ENCODE peak calls at places on chromosomes 13 and 19, in nine cellular contexts. L, R, U, H, A, C, D, X and I are unnamed samples. For H3K4me1, the result is how much of the 10 kb centered on the place peaks cover.

GRCh38 chr13:112990783-112991182 is 21.8 kb downstream of the MCF2L start:
- DNase-seq in L (peak), R (peak), U (no peak), H (no peak), A (no peak), C (no peak), D (no peak), X (peak), I (no peak)

GRCh38 chr13:113581871-113582270 is 2.7 kb upstream of the TFDP1 start:
- DNase-seq in L (peak), R (no peak), U (no peak), H (no peak), A (no peak), C (no peak), D (no peak), X (peak), I (no peak)

GRCh38 chr19:17327654-17328516 is 6.8 kb downstream of the ANO8 start:
- DNase-seq in L (peak), R (peak), U (no peak), H (no peak), A (peak), C (no peak), D (peak), X (peak), I (no peak)

GRCh38 chr13:93193682-93194081 is 32.9 kb upstream of the GPC6 start:
- DNase-seq in L (no peak), R (no peak), U (no peak), H (no peak), A (no peak), C (no peak), D (no peak), X (no peak), I (no peak)

GRCh38 chr13:106083620-106084350 is 451.7 kb downstream of the EFNB2 start:
- DNase-seq in L (peak), R (no peak), U (no peak), H (no peak), A (no peak), C (no peak), D (no peak), X (peak), I (no peak)

GRCh38 chr13:50267917-50268316 is 252.7 kb downstream of the KCNRG start:
- DNase-seq in L (peak), R (no peak), U (no peak), H (no peak), A (no peak), C (no peak), D (no peak), X (no peak), I (no peak)

GRCh38 chr19:23774156-23774971 is 15.7 kb upstream of the ZNF681 start:
- DNase-seq in L (no peak), R (no peak), U (no peak), H (no peak), A (no peak), C (no peak), D (no peak), X (no peak), I (no peak)

GRCh38 chr13:73335226-73335625 is 276.4 kb downstream of the KLF5 start:
- DNase-seq in L (no peak), R (no peak), U (no peak), H (no peak), A (no peak), C (no peak), D (no peak), X (no peak), I (no peak)

GRCh38 chr13:65841156-65841555 is 1389.0 kb downstream of the PCDH9 start:
- DNase-seq in L (no peak), R (no peak), U (no peak), H (no peak), A (no peak), C (no peak), D (no peak), X (no peak), I (no peak)

GRCh38 chr13:25803626-25804025 is 248.2 kb downstream of the SHISA2 start:
- DNase-seq in L (no peak), R (no peak), U (no peak), H (no peak), A (no peak), C (no peak), D (no peak), X (no peak), I (no peak)

GRCh38 chr13:35882722-35883497 is 248.3 kb downstream of the DCLK1 start:
- DNase-seq in L (no peak), R (no peak), U (no peak), H (no peak), A (no peak), C (no peak), D (no peak), X (no peak), I (no peak)

DNA sequence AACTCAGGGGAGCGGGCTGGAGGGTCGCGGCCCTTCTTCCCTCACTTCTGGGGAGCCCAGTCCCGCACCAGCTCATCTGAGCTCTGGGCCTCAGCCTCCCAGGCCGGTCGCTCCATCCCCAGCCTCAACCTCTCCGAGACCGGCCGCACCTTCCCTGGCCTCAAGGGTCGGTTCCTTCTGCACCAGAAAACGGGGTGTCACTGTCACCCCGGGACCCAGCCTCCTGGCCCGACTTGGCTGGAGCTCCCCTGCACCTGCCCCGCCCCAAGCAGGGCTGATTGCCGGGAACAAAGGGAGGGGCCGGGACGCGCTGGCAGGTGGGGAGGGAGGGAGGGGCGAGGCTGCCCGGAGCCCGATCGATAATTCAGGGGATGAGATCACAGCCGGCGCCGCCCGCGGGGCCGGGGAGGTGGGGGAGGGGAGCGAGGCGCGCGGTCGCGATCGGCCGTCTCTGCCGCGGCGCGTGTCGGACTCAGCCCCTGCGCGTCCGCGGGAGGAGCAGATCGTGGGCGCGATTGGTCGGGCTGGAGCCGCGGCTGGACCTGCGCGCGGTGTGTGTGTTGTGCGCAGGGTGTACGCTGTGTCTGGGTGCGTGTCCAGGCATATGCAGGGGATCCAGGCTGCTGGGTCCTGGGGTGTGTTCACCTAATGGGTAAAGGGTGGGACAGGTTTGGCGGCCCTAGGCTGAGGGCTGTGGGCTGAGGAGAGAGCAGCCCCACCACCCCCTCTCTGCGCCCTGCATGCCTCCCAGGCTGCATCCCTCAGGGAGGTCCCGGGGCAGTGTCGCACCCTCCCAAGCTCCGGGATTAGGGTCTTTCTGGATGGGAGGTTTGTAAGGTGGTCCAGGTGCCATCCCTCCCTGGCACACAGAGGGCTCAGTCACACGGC is 1.1 kb upstream of the SHC2 start:
- DNase-seq in L (peak), R (peak), U (peak), H (no peak), A (peak), C (no peak), D (no peak), X (peak), I (no peak)
- H3K27ac ChIP-seq in L (peak), R (peak), U (peak), H (no peak), A (peak), C (no peak), D (no peak), X (no peak), I (no peak)

DNA sequence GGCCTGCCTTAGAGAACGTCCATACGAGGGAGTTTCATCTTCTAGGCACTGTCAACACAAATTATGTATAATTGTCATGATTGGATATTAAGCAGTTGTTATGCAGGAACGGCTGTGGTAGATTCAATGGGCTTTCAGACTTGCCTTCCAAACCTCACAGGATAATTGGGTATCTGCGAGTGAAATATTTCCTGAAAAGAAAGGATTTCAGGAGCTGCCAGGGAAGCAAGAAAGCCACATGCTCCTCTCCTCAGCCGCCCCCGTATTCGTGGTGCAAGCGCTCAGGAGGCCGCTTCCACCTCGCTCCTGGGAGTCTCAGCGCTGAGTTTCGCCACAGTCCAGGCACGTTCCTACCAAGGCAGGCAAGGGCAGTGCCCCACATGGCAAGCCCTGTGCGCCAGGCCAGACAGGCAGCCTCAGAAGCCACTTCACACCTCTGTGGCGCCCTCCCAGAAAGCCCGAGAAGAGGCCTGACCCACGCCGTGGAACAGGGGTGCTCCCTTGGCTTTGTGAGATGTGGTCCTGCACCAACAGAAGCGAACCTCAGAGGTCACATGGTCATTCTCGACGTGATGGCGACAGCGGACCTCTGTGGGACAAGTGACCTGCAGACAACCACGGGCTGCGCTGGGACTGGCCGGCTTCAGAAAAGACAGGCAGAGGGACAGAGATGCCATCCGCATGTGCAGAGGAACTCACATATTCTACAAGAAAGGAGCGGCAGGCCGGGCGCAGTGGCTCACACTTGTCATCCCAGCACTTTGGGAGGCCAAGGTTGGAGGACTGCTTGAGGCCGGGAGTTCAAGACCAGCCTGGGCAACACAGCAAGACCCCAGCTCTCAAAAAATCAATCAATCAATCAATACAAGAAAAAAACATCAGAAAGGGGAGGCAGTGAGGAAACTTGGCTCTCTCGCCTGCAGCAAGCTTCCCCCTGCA is 41.4 kb downstream of the CEBPG start:
- DNase-seq in L (no peak), R (no peak), U (no peak), H (no peak), A (no peak), C (no peak), D (no peak), X (no peak), I (no peak)
- H3K4me1 ChIP-seq in L (under half), R (under half), U (under half), H (under half), A (under half), C (under half), D (under half), X (under half), I (under half)

GRCh38 chr13:110957181-110957884 is 42.5 kb upstream of the ANKRD10 start:
- DNase-seq in L (no peak), R (no peak), U (no peak), H (no peak), A (no peak), C (no peak), D (no peak), X (no peak), I (no peak)
- TF ChIP-seq CTCF in L (no peak), R (no peak), U (peak), H (peak), A (no peak), C (no peak), D (no peak), X (no peak), I (no peak)

GRCh38 chr13:80585531-80585930 is 244.6 kb upstream of the SPRY2 start:
- DNase-seq in L (no peak), R (no peak), U (no peak), H (no peak), A (no peak), C (no peak), D (no peak), X (no peak), I (no peak)
- H3K27ac ChIP-seq in L (no peak), R (no peak), U (no peak), H (no peak), A (no peak), C (no peak), D (no peak), X (no peak), I (no peak)